ENCODE peak calls at places on chromosomes 13 and 19, in nine cellular contexts. K is activated naive CD4-positive, alpha-beta T cell treated with anti-CD3 and anti-CD28 coated beads for 36 hours; C is T-helper 17 cell; Z is NCI-H69; V is cardiac muscle cell; O is fibroblast of lung; X is EH; U is pons; J is H7. F is an unnamed sample.
A peak's percentile ranks its signal among the peaks of the same experiment; 100 is the strongest.

GRCh38 chr13:31054632-31055031 is 107.1 kb downstream of the HSPH1 start:
- DNase-seq in K (no peak), C (no peak), Z (no peak), V (no peak), O (no peak), X (no peak), U (no peak), J (no peak), F (peak; percentile 24)

GRCh38 chr19:12784871-12785430 is 6.3 kb upstream of the JUNB start:
- DNase-seq in K (no peak), C (peak; percentile 27), Z (peak; percentile 46), V (peak; percentile 21), O (no peak), X (no peak), U (no peak), J (no peak), F (no peak)

GRCh38 chr13:51380269-51380668 is 40.8 kb downstream of the SERPINE3 start:
- DNase-seq in K (no peak), C (no peak), Z (peak; percentile 30), V (peak; percentile 65), O (peak; percentile 43), X (no peak), U (no peak), J (no peak), F (no peak)

GRCh38 chr13:35672611-35673010 is 196.1 kb upstream of the MAB21L1 start:
- DNase-seq in K (no peak), C (no peak), Z (peak; percentile 73), V (no peak), O (peak; percentile 15), X (peak; percentile 74), U (no peak), J (no peak), F (no peak)

GRCh38 chr19:58097349-58097748 is 682 bp downstream of the ZSCAN18 start:
- DNase-seq in K (no peak), C (no peak), Z (no peak), V (no peak), O (no peak), X (no peak), U (no peak), J (no peak), F (no peak)

GRCh38 chr19:3186377-3186688 is 603 bp downstream of the NCLN start:
- DNase-seq in K (no peak), C (no peak), Z (peak; percentile 40), V (peak; percentile 14), O (no peak), X (peak; percentile 14), U (no peak), J (no peak), F (no peak)

GRCh38 chr19:42199440-42200115 is 17.9 kb downstream of the DEDD2 start:
- DNase-seq in K (peak; percentile 88), C (peak; percentile 30), Z (no peak), V (no peak), O (no peak), X (no peak), U (no peak), J (peak; percentile 82), F (no peak)

GRCh38 chr19:42028304-42029216 is 34.5 kb upstream of the ATP1A3 start:
- DNase-seq in K (peak; percentile 49), C (no peak), Z (peak; percentile 71), V (no peak), O (no peak), X (no peak), U (no peak), J (peak; percentile 88), F (no peak)

GRCh38 chr19:33064117-33064777 is 441 bp downstream of the RHPN2 start:
- DNase-seq in K (peak; percentile 28), C (no peak), Z (peak; percentile 74), V (peak; percentile 15), O (peak; percentile 7), X (peak; percentile 31), U (no peak), J (peak; percentile 94), F (no peak)

GRCh38 chr19:49712397-49712859 is 21.5 kb downstream of the CPT1C start:
- DNase-seq in K (no peak), C (no peak), Z (peak; percentile 66), V (peak; percentile 83), O (peak; percentile 42), X (peak; percentile 95), U (no peak), J (peak; percentile 92), F (no peak)

GRCh38 chr13:99658266-99658991 is 157.2 kb downstream of the TM9SF2 start:
- DNase-seq in K (peak; percentile 84), C (peak; percentile 44), Z (peak; percentile 97), V (peak; percentile 69), O (peak; percentile 54), X (peak; percentile 55), U (peak; percentile 79), J (peak; percentile 79), F (no peak)

GRCh38 chr13:37014609-37015008 is 14.0 kb downstream of the EXOSC8 start:
- DNase-seq in K (no peak), C (no peak), Z (no peak), V (peak; percentile 2), O (peak; percentile 2), X (peak; percentile 85), U (no peak), J (no peak), F (no peak)

GRCh38 chr19:16608290-16608704 is 19.7 kb downstream of the MED26 start:
- DNase-seq in K (no peak), C (no peak), Z (no peak), V (peak; percentile 90), O (peak; percentile 78), X (peak; percentile 94), U (peak; percentile 58), J (no peak), F (no peak)

GRCh38 chr19:40348961-40349507 is 539 bp downstream of the PLD3 start:
- DNase-seq in K (peak; percentile 34), C (no peak), Z (peak; percentile 66), V (peak; percentile 48), O (peak; percentile 60), X (peak; percentile 57), U (peak; percentile 55), J (no peak), F (no peak)

GRCh38 chr19:518292-519231 is 11.3 kb downstream of the TPGS1 start:
- DNase-seq in K (peak; percentile 62), C (peak; percentile 35), Z (no peak), V (peak; percentile 70), O (no peak), X (peak; percentile 30), U (no peak), J (peak; percentile 83), F (no peak)

GRCh38 chr19:11446652-11447301 is 11.3 kb downstream of the PRKCSH start:
- DNase-seq in K (peak; percentile 53), C (peak; percentile 32), Z (peak; percentile 58), V (peak; percentile 46), O (no peak), X (peak; percentile 36), U (peak; percentile 92), J (peak; percentile 99), F (no peak)

GRCh38 chr19:14497347-14497921 is 1.5 kb upstream of the GIPC1 start:
- DNase-seq in K (no peak), C (no peak), Z (peak; percentile 51), V (peak; percentile 33), O (no peak), X (peak; percentile 38), U (peak; percentile 83), J (peak; percentile 59), F (no peak)

GRCh38 chr13:48232420-48233096 is 448 bp upstream of the ITM2B start:
- DNase-seq in K (no peak), C (no peak), Z (no peak), V (no peak), O (no peak), X (peak; percentile 31), U (peak; percentile 35), J (peak; percentile 39), F (no peak)

GRCh38 chr13:20843177-20843576 is 59.4 kb downstream of the XPO4 start:
- DNase-seq in K (no peak), C (no peak), Z (no peak), V (peak; percentile 78), O (peak; percentile 57), X (no peak), U (peak; percentile 28), J (no peak), F (no peak)